ENCODE peak calls at places on chromosome 12, in five cellular contexts. J, Y, R, E and A are unnamed samples.

GRCh38 chr12:39300799-39301198 is 142.1 kb downstream of the KIF21A start:
- DNase-seq in R (no peak), E (peak), J (no peak), Y (no peak), A (no peak)

GRCh38 chr12:43835264-43835655 is 621 bp upstream of the TMEM117 start:
- DNase-seq in J (no peak), Y (no peak), R (no peak), E (no peak), A (no peak)

GRCh38 chr12:12717586-12718381 is 616 bp downstream of the CDKN1B start:
- DNase-seq in Y (peak), J (peak), R (no peak), E (peak), A (no peak)

GRCh38 chr12:42094277-42094676 is 50.4 kb downstream of the GXYLT1 start:
- DNase-seq in Y (peak), E (peak), J (no peak), R (no peak), A (no peak)

GRCh38 chr12:52900166-52900895 is 4.5 kb downstream of the KRT8 start:
- DNase-seq in J (no peak), Y (no peak), R (no peak), E (no peak), A (no peak)

GRCh38 chr12:31118831-31119530 is 45.3 kb downstream of the DDX11 start:
- DNase-seq in E (no peak), Y (peak), R (no peak), J (peak), A (no peak)

GRCh38 chr12:9640024-9640423 is 29.5 kb upstream of the CLEC2D start:
- DNase-seq in Y (no peak), E (no peak), R (no peak), J (no peak), A (no peak)

GRCh38 chr12:54383041-54383609 is 1.4 kb downstream of the ZNF385A start:
- DNase-seq in E (peak), R (no peak), Y (no peak), J (no peak), A (no peak)

GRCh38 chr12:99722690-99723486 is 75.3 kb downstream of the GARIN6 start:
- DNase-seq in R (no peak), J (no peak), Y (no peak), E (no peak), A (no peak)

GRCh38 chr12:106000376-106001104 is 138.2 kb downstream of the NUAK1 start:
- DNase-seq in J (no peak), E (no peak), Y (no peak), R (no peak), A (no peak)

GRCh38 chr12:22046968-22047390 is 961 bp downstream of the CMAS start:
- DNase-seq in J (no peak), R (no peak), E (peak), Y (no peak), A (no peak)

GRCh38 chr12:85466906-85467305 is 186.9 kb downstream of the ALX1 start:
- DNase-seq in R (no peak), E (peak), J (no peak), Y (no peak), A (no peak)

GRCh38 chr12:93127582-93128331 is 198.7 kb upstream of the EEA1 start:
- DNase-seq in Y (no peak), J (no peak), E (peak), R (no peak), A (no peak)

GRCh38 chr12:17588968-17589367 is 501.0 kb downstream of the RERGL start:
- DNase-seq in Y (no peak), J (no peak), R (no peak), E (peak), A (no peak)

GRCh38 chr12:89451876-89452275 is 72.7 kb downstream of the GALNT4 start:
- DNase-seq in J (no peak), R (no peak), Y (no peak), E (peak), A (no peak)

GRCh38 chr12:7937867-7938506 is 2.0 kb upstream of the SLC2A3 start:
- DNase-seq in E (peak), R (no peak), J (no peak), Y (no peak), A (no peak)

GRCh38 chr12:4012977-4013968 is 140.1 kb upstream of the PARP11 start:
- DNase-seq in J (no peak), Y (no peak), E (no peak), R (no peak), A (no peak)

GRCh38 chr12:132285991-132286681 is 43.3 kb downstream of the GALNT9 start:
- DNase-seq in R (no peak), E (peak), J (no peak), Y (no peak), A (no peak)

GRCh38 chr12:15556411-15556810 is 232.8 kb downstream of the EPS8 start:
- DNase-seq in Y (no peak), E (no peak), J (no peak), R (no peak), A (no peak)

GRCh38 chr12:3305904-3306619 is 184.9 kb upstream of the PRMT8 start:
- DNase-seq in E (no peak), R (no peak), J (no peak), Y (no peak), A (no peak)

GRCh38 chr12:12008232-12008850 is 62.4 kb upstream of the BCL2L14 start:
- DNase-seq in E (no peak), R (peak), J (no peak), Y (peak), A (peak)

GRCh38 chr12:62537544-62537943 is 70.9 kb downstream of the MON2 start:
- DNase-seq in R (no peak), E (peak), Y (no peak), J (no peak), A (no peak)

GRCh38 chr12:105995986-105996385 is 142.8 kb downstream of the NUAK1 start:
- DNase-seq in Y (no peak), R (no peak), J (no peak), E (peak), A (no peak)

GRCh38 chr12:4556730-4557519 is 5.1 kb upstream of the DYRK4 start:
- DNase-seq in J (no peak), Y (no peak), R (no peak), E (no peak), A (no peak)

GRCh38 chr12:51377099-51377984 is 13.9 kb downstream of the GALNT6 start:
- DNase-seq in R (no peak), E (no peak), Y (no peak), J (no peak), A (no peak)

GRCh38 chr12:132490481-132491348 is 764 bp downstream of the FBRSL1 start:
- DNase-seq in J (no peak), R (no peak), Y (peak), E (peak), A (peak)

GRCh38 chr12:57063991-57064725 is 14.2 kb upstream of the MYO1A start:
- DNase-seq in J (no peak), E (no peak), R (peak), Y (peak), A (peak)

GRCh38 chr12:77190022-77190421 is 124.7 kb upstream of the E2F7 start:
- DNase-seq in R (no peak), E (peak), J (no peak), Y (no peak), A (no peak)

GRCh38 chr12:12724421-12725085 is 7.4 kb downstream of the CDKN1B start:
- DNase-seq in Y (peak), R (no peak), J (no peak), E (peak), A (no peak)

GRCh38 chr12:6494968-6495367 is 1.1 kb downstream of the NCAPD2 start:
- DNase-seq in R (no peak), E (peak), Y (no peak), J (no peak), A (no peak)

GRCh38 chr12:12741705-12742104 is 24.5 kb downstream of the CDKN1B start:
- DNase-seq in R (no peak), E (no peak), Y (no peak), J (no peak), A (no peak)

GRCh38 chr12:124039276-124039675 is 66.3 kb downstream of the ZNF664 start:
- DNase-seq in R (no peak), E (peak), Y (no peak), J (no peak), A (no peak)

GRCh38 chr12:29350080-29350479 is 30.9 kb downstream of the ERGIC2 start:
- DNase-seq in R (no peak), E (peak), Y (no peak), J (no peak), A (no peak)

GRCh38 chr12:3238196-3238595 is 161.0 kb downstream of the TSPAN9 start:
- DNase-seq in R (no peak), Y (no peak), E (no peak), J (no peak), A (no peak)

GRCh38 chr12:130070017-130070653 is 92.1 kb upstream of the FZD10 start:
- DNase-seq in J (no peak), R (no peak), E (no peak), Y (no peak), A (no peak)

GRCh38 chr12:53828598-53828997 is 76.8 kb upstream of the CISTR start:
- DNase-seq in Y (no peak), J (no peak), R (no peak), E (no peak), A (no peak)

GRCh38 chr12:51672334-51672733 is 81.3 kb downstream of the SCN8A start:
- DNase-seq in J (no peak), R (no peak), E (peak), Y (no peak), A (no peak)

GRCh38 chr12:38555620-38556596 is 239.3 kb downstream of the ALG10B start:
- DNase-seq in R (no peak), Y (no peak), E (no peak), J (no peak), A (no peak)